ENCODE peak calls at places on chromosome 1, in five cellular contexts. V, X, S, J and Z are unnamed samples.

GRCh38 chr1:63379583-63379982 is 12.2 kb downstream of the ALG6 start:
- DNase-seq in V (no peak), X (no peak), S (no peak), J (no peak), Z (no peak)

GRCh38 chr1:234874291-234875288 is 254.0 kb downstream of the TOMM20 start:
- DNase-seq in V (no peak), X (no peak), S (no peak), J (no peak), Z (no peak)

GRCh38 chr1:59178339-59178744 is 118.6 kb upstream of the FGGY start:
- DNase-seq in V (peak; percentile 81), X (no peak), S (no peak), J (no peak), Z (no peak)

GRCh38 chr1:40806724-40807675 is 23.4 kb downstream of the KCNQ4 start:
- DNase-seq in V (no peak), X (no peak), S (no peak), J (no peak), Z (no peak)

GRCh38 chr1:27941671-27942540 is 7.1 kb downstream of the SMPDL3B start:
- DNase-seq in V (no peak), X (no peak), S (no peak), J (no peak), Z (no peak)

GRCh38 chr1:109782514-109782913 is 18.8 kb upstream of the EPS8L3 start:
- DNase-seq in V (peak; percentile 31), X (no peak), S (no peak), J (no peak), Z (no peak)

GRCh38 chr1:234954613-234955012 is 174.0 kb downstream of the TOMM20 start:
- DNase-seq in V (no peak), X (no peak), S (no peak), J (no peak), Z (no peak)

GRCh38 chr1:41742219-41742618 is 176.5 kb downstream of the HIVEP3 start:
- DNase-seq in V (no peak), X (no peak), S (no peak), J (no peak), Z (no peak)

GRCh38 chr1:17919525-17920439 is 164.6 kb downstream of the ACTL8 start:
- DNase-seq in V (no peak), X (no peak), S (peak; percentile 28), J (no peak), Z (no peak)

GRCh38 chr1:192402571-192402970 is 85.8 kb downstream of the RGS21 start:
- DNase-seq in V (no peak), X (no peak), S (no peak), J (no peak), Z (no peak)

GRCh38 chr1:160748877-160749269 is 9.8 kb downstream of the SLAMF7 start:
- DNase-seq in V (no peak), X (no peak), S (no peak), J (no peak), Z (no peak)